ENCODE peak calls at places on chromosomes 2 and 18, in four cellular contexts. C is glutamatergic neuron, B is neural progenitor cell, H is NCI-H748 treated with DMSO at 0.1 percent for 48 hours. J is an unnamed sample.
A peak's percentile ranks its signal among the peaks of the same experiment; 100 is the strongest.

GRCh38 chr18:23137093-23137640 is 1.9 kb downstream of the CABLES1 start:
- DNase-seq in C (no peak), B (peak; percentile 36), H (peak; percentile 26), J (peak; percentile 14)

GRCh38 chr18:13422541-13423147 is 204.1 kb downstream of the LDLRAD4 start:
- DNase-seq in C (no peak), B (no peak), H (no peak), J (no peak)

GRCh38 chr2:152615177-152615576 is 102.1 kb downstream of the PRPF40A start:
- DNase-seq in C (no peak), B (no peak), H (no peak), J (no peak)

GRCh38 chr2:69122271-69122670 is 109.3 kb downstream of the ANTXR1 start:
- DNase-seq in C (no peak), B (no peak), H (no peak), J (no peak)

GRCh38 chr2:32792416-32792815 is 154.3 kb upstream of the LTBP1 start:
- DNase-seq in C (no peak), B (no peak), H (no peak), J (no peak)

GRCh38 chr2:211371465-211371864 is 815.1 kb downstream of the CPS1 start:
- DNase-seq in C (no peak), B (no peak), H (no peak), J (no peak)

GRCh38 chr2:167944825-167945659 is 302.4 kb downstream of the STK39 start:
- DNase-seq in C (no peak), B (no peak), H (no peak), J (no peak)

GRCh38 chr2:190318931-190319556 is 582 bp downstream of the HIBCH start:
- DNase-seq in C (no peak), B (peak; percentile 38), H (peak; percentile 77), J (no peak)

GRCh38 chr2:10278029-10278762 is 24.5 kb upstream of the HPCAL1 start:
- DNase-seq in C (no peak), B (no peak), H (no peak), J (no peak)

GRCh38 chr18:68494802-68495560 is 219.9 kb downstream of the TMX3 start:
- DNase-seq in C (no peak), B (no peak), H (no peak), J (no peak)

GRCh38 chr2:7118606-7119503 is 201.6 kb downstream of the RNF144A start:
- DNase-seq in C (peak; percentile 44), B (peak; percentile 62), H (peak; percentile 23), J (peak; percentile 44)

GRCh38 chr2:240287011-240287410 is 146.6 kb upstream of the OTOS start:
- DNase-seq in C (no peak), B (no peak), H (no peak), J (no peak)

GRCh38 chr2:60819155-60819862 is 62.1 kb upstream of the REL start:
- DNase-seq in C (no peak), B (no peak), H (no peak), J (no peak)

GRCh38 chr18:27276886-27277285 is 91.8 kb upstream of the CHST9 start:
- DNase-seq in C (no peak), B (no peak), H (no peak), J (no peak)

GRCh38 chr2:128734521-128735295 is 416.0 kb upstream of the HS6ST1 start:
- DNase-seq in C (no peak), B (no peak), H (no peak), J (no peak)

GRCh38 chr2:163735692-163736432 is at the start of gene FIGN:
- DNase-seq in C (peak; percentile 78), B (peak; percentile 94), H (peak; percentile 82), J (peak; percentile 75)

GRCh38 chr18:77089796-77090285 is 42.7 kb downstream of the MBP start:
- DNase-seq in C (no peak), B (no peak), H (no peak), J (no peak)

GRCh38 chr18:75113455-75113854 is 95.5 kb downstream of the PTGR3 start:
- DNase-seq in C (no peak), B (no peak), H (no peak), J (no peak)

GRCh38 chr2:110101911-110102774 is 13.5 kb downstream of the MALL start:
- DNase-seq in C (no peak), B (no peak), H (no peak), J (no peak)

GRCh38 chr18:54247488-54248175 is 21.7 kb upstream of the POLI start:
- DNase-seq in C (no peak), B (peak; percentile 62), H (peak; percentile 46), J (no peak)

GRCh38 chr2:167132066-167132465 is 243.8 kb downstream of the XIRP2 start:
- DNase-seq in C (no peak), B (no peak), H (no peak), J (no peak)

GRCh38 chr18:11972371-11973174 is 8.7 kb upstream of the IMPA2 start:
- DNase-seq in C (no peak), B (no peak), H (no peak), J (no peak)

GRCh38 chr18:41906528-41907256 is 48.3 kb upstream of the PIK3C3 start:
- DNase-seq in C (no peak), B (peak; percentile 59), H (peak; percentile 70), J (no peak)

GRCh38 chr18:48803518-48803917 is 147.2 kb downstream of the SMAD7 start:
- DNase-seq in C (peak; percentile 5), B (no peak), H (no peak), J (no peak)

GRCh38 chr2:126643431-126643830 is 12.5 kb upstream of the GYPC start:
- DNase-seq in C (no peak), B (peak; percentile 23), H (no peak), J (no peak)

GRCh38 chr2:139209586-139209985 is 429.4 kb upstream of the NXPH2 start:
- DNase-seq in C (no peak), B (no peak), H (no peak), J (no peak)

GRCh38 chr2:96396095-96396494 is 60.5 kb downstream of the NCAPH start:
- DNase-seq in C (no peak), B (no peak), H (no peak), J (no peak)

GRCh38 chr2:9247786-9248185 is 41.2 kb downstream of the ASAP2 start:
- DNase-seq in C (no peak), B (no peak), H (peak; percentile 11), J (no peak)

GRCh38 chr18:56431551-56431950 is 206.8 kb downstream of the TXNL1 start:
- DNase-seq in C (no peak), B (no peak), H (no peak), J (no peak)

GRCh38 chr2:42026332-42026731 is 21.5 kb upstream of the PKDCC start:
- DNase-seq in C (no peak), B (no peak), H (no peak), J (no peak)

GRCh38 chr2:85405076-85405402 is 5.1 kb downstream of the CAPG start:
- DNase-seq in C (no peak), B (no peak), H (no peak), J (no peak)

GRCh38 chr18:46686186-46686585 is 29.2 kb upstream of the LOXHD1 start:
- DNase-seq in C (no peak), B (no peak), H (no peak), J (no peak)

GRCh38 chr2:108928660-108929377 is 60.2 kb downstream of the EDAR start:
- DNase-seq in C (no peak), B (no peak), H (no peak), J (no peak)

GRCh38 chr2:232458661-232459418 is 2.9 kb downstream of the ALPI start:
- DNase-seq in C (no peak), B (no peak), H (no peak), J (no peak)

GRCh38 chr2:135785032-135785431 is 43.4 kb downstream of the UBXN4 start:
- DNase-seq in C (no peak), B (no peak), H (no peak), J (no peak)

GRCh38 chr2:39925312-39925711 is 146.3 kb upstream of the THUMPD2 start:
- DNase-seq in C (no peak), B (no peak), H (no peak), J (no peak)

GRCh38 chr2:78532762-78533399 is 492.6 kb upstream of the REG3G start:
- DNase-seq in C (no peak), B (peak; percentile 19), H (peak; percentile 39), J (no peak)

GRCh38 chr2:43384143-43384542 is 157.7 kb upstream of the ZFP36L2 start:
- DNase-seq in C (no peak), B (no peak), H (no peak), J (no peak)

J was measured in endothelial cell.